ENCODE peak calls at places on chromosomes 11 and 22, in four cellular contexts. One of them, this sample, is unnamed.

GRCh38 chr11:93852242-93852641 is 1.8 kb upstream of the VSTM5 start:
- DNase-seq in fibroblast of the aortic adventitia: no peak
- DNase-seq in AG10803: no peak
- DNase-seq in SK-N-SH: no peak
- DNase-seq in this sample: no peak

GRCh38 chr22:22110548-22111266 is 128.1 kb upstream of the TOP3B start:
- DNase-seq in fibroblast of the aortic adventitia: peak
- DNase-seq in AG10803: peak
- DNase-seq in SK-N-SH: peak
- DNase-seq in this sample: peak

GRCh38 chr11:86459682-86460460 is 85.2 kb downstream of the CCDC81 start:
- DNase-seq in fibroblast of the aortic adventitia: peak
- DNase-seq in AG10803: peak
- DNase-seq in SK-N-SH: peak
- DNase-seq in this sample: peak

GRCh38 chr22:50606561-50607365 is 6.2 kb downstream of the MAPK8IP2 start:
- DNase-seq in fibroblast of the aortic adventitia: no peak
- DNase-seq in AG10803: no peak
- DNase-seq in SK-N-SH: no peak
- DNase-seq in this sample: no peak

GRCh38 chr11:7904910-7905309 is 26.2 kb downstream of the OR10A6 start:
- DNase-seq in fibroblast of the aortic adventitia: peak
- DNase-seq in AG10803: peak
- DNase-seq in SK-N-SH: no peak
- DNase-seq in this sample: peak

GRCh38 chr22:25334091-25334490 is 114.7 kb downstream of the CRYBB2 start:
- DNase-seq in fibroblast of the aortic adventitia: peak
- DNase-seq in AG10803: peak
- DNase-seq in SK-N-SH: no peak
- DNase-seq in this sample: peak

GRCh38 chr11:75272821-75273301 is 32.3 kb downstream of the TPBGL start:
- DNase-seq in fibroblast of the aortic adventitia: no peak
- DNase-seq in AG10803: no peak
- DNase-seq in SK-N-SH: no peak
- DNase-seq in this sample: no peak

GRCh38 chr11:104320956-104321355 is 157.0 kb upstream of the PDGFD start:
- DNase-seq in fibroblast of the aortic adventitia: no peak
- DNase-seq in AG10803: no peak
- DNase-seq in SK-N-SH: no peak
- DNase-seq in this sample: no peak

GRCh38 chr11:3146612-3147256 is 18.4 kb downstream of the OSBPL5 start:
- DNase-seq in fibroblast of the aortic adventitia: peak
- DNase-seq in AG10803: peak
- DNase-seq in SK-N-SH: peak
- DNase-seq in this sample: peak

GRCh38 chr22:40176921-40177737 is 596 bp upstream of the TNRC6B start:
- DNase-seq in fibroblast of the aortic adventitia: peak
- DNase-seq in AG10803: peak
- DNase-seq in SK-N-SH: no peak
- DNase-seq in this sample: peak

GRCh38 chr22:35322126-35322525 is 22.4 kb downstream of the TOM1 start:
- DNase-seq in fibroblast of the aortic adventitia: no peak
- DNase-seq in AG10803: no peak
- DNase-seq in SK-N-SH: no peak
- DNase-seq in this sample: no peak

GRCh38 chr11:27085115-27085514 is 44.5 kb downstream of the BBOX1 start:
- DNase-seq in fibroblast of the aortic adventitia: no peak
- DNase-seq in AG10803: no peak
- DNase-seq in SK-N-SH: no peak
- DNase-seq in this sample: no peak

GRCh38 chr11:107043242-107043991 is 25.1 kb upstream of the GUCY1A2 start:
- DNase-seq in fibroblast of the aortic adventitia: peak
- DNase-seq in AG10803: peak
- DNase-seq in SK-N-SH: no peak
- DNase-seq in this sample: peak

GRCh38 chr11:115194798-115195101 is 309.5 kb downstream of the CADM1 start:
- DNase-seq in fibroblast of the aortic adventitia: no peak
- DNase-seq in AG10803: peak
- DNase-seq in SK-N-SH: no peak
- DNase-seq in this sample: no peak

GRCh38 chr11:19220903-19221682 is 19.3 kb upstream of the CSRP3 start:
- DNase-seq in fibroblast of the aortic adventitia: peak
- DNase-seq in AG10803: peak
- DNase-seq in SK-N-SH: no peak
- DNase-seq in this sample: peak

GRCh38 chr22:29394931-29395581 is 6.7 kb upstream of the AP1B1 start:
- DNase-seq in fibroblast of the aortic adventitia: peak
- DNase-seq in AG10803: peak
- DNase-seq in SK-N-SH: peak
- DNase-seq in this sample: peak

GRCh38 chr22:19834599-19834998 is 20.1 kb downstream of the GNB1L start:
- DNase-seq in fibroblast of the aortic adventitia: no peak
- DNase-seq in AG10803: no peak
- DNase-seq in SK-N-SH: no peak
- DNase-seq in this sample: no peak

GRCh38 chr11:111870887-111871692 is at the start of gene ALG9:
- DNase-seq in fibroblast of the aortic adventitia: peak
- DNase-seq in AG10803: peak
- DNase-seq in SK-N-SH: peak
- DNase-seq in this sample: peak
- TF ChIP-seq CTCF in fibroblast of the aortic adventitia: peak
- TF ChIP-seq CTCF in AG10803: peak
- TF ChIP-seq CTCF in SK-N-SH: peak
- TF ChIP-seq CTCF in this sample: peak

DNA sequence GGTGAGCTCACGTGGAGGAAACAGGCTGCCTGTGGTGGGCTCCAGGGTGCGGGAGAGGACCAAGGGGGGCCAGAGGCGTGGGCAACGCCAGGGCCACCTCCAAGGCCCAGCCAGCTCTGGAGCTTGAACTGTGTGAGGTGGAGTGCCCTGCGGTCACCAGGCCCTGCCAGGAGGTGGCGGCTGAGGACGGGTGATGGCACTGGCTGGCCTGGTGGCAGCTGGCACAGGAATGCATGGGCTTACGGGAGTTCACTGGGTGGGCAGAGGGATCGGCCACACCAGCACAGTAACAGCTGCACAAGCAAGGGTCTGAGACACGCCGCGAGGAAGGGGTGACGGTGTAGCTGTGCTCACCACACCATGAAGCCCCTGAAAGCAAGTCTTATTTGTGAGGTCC is 15.8 kb downstream of the TOLLIP start:
- DNase-seq in fibroblast of the aortic adventitia: no peak
- DNase-seq in AG10803: no peak
- DNase-seq in SK-N-SH: peak
- DNase-seq in this sample: no peak
- TF ChIP-seq CTCF in fibroblast of the aortic adventitia: no peak
- TF ChIP-seq CTCF in AG10803: peak
- TF ChIP-seq CTCF in SK-N-SH: peak
- TF ChIP-seq CTCF in this sample: no peak

DNA sequence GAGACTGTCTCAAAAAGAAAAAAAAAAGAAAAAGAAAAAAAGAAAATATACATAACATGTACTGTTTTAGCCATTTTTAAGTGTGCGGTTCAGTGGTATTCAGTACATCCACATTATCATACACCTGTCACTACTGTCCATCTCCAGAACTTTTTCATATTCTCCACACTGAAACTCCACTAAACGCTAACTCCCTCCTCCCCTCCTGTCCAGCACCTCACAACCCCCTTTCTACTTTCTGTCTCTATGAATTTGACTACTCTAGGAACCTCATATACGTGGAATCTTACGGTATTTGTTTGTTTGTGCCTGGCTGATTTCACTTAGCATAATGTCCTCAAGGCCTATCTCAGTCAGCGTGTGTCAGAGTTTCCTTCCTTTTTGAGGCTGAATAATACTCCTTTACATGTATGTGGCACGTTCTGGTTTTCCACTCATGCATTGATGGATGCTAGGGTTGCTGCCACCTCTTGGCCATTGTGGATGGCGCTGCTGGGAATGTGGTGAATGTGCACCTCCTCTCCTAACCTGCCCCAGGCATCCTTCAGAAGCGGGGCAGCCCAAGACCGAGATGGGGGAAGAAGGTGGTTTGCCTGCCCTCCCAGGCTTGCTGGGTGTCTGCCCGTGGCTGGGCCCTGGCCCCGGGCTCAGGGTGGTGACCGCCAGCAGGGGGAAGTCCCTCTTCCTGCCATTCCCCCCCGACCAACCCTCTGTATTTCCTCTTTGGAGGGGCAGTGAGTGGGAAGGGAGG is 60.5 kb downstream of the BCR start:
- DNase-seq in fibroblast of the aortic adventitia: no peak
- DNase-seq in AG10803: no peak
- DNase-seq in SK-N-SH: peak
- DNase-seq in this sample: peak
- TF ChIP-seq CTCF in fibroblast of the aortic adventitia: peak
- TF ChIP-seq CTCF in AG10803: peak
- TF ChIP-seq CTCF in SK-N-SH: peak
- TF ChIP-seq CTCF in this sample: peak

GRCh38 chr11:46299425-46300067 is 22.1 kb downstream of the CREB3L1 start:
- DNase-seq in fibroblast of the aortic adventitia: no peak
- DNase-seq in AG10803: no peak
- DNase-seq in SK-N-SH: no peak
- DNase-seq in this sample: no peak
- TF ChIP-seq CTCF in fibroblast of the aortic adventitia: no peak
- TF ChIP-seq CTCF in AG10803: no peak
- TF ChIP-seq CTCF in SK-N-SH: no peak
- TF ChIP-seq CTCF in this sample: no peak

DNA sequence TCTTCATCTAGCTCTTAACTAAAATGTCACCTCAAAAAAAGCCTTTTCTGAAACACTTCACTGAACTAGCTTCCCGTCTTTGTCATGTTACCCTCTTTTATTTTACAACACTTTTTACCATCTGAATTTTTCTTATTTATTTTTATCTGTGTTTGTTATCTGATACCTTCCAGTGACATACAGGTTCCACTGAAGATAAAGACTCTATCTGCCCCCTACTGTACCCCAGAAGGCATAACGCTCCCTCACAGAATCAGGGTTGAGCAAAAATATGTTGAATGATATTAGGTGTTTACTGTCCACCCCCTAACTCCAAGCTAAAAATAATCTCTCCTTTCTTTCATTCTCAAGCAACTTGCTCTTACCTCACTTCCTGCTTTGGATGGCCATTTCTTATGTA is 654.2 kb downstream of the NELL1 start:
- DNase-seq in fibroblast of the aortic adventitia: no peak
- DNase-seq in AG10803: no peak
- DNase-seq in SK-N-SH: no peak
- DNase-seq in this sample: no peak
- TF ChIP-seq CTCF in fibroblast of the aortic adventitia: no peak
- TF ChIP-seq CTCF in AG10803: no peak
- TF ChIP-seq CTCF in SK-N-SH: no peak
- TF ChIP-seq CTCF in this sample: no peak

GRCh38 chr11:61447601-61448551 is 18.0 kb downstream of the SDHAF2 start:
- DNase-seq in fibroblast of the aortic adventitia: no peak
- DNase-seq in AG10803: no peak
- DNase-seq in SK-N-SH: no peak
- DNase-seq in this sample: no peak

GRCh38 chr11:61442616-61443015 is 12.7 kb downstream of the SDHAF2 start:
- DNase-seq in fibroblast of the aortic adventitia: no peak
- DNase-seq in AG10803: peak
- DNase-seq in SK-N-SH: no peak
- DNase-seq in this sample: peak

GRCh38 chr11:61445535-61445934 is 15.6 kb downstream of the SDHAF2 start:
- DNase-seq in fibroblast of the aortic adventitia: no peak
- DNase-seq in AG10803: no peak
- DNase-seq in SK-N-SH: no peak
- DNase-seq in this sample: no peak

GRCh38 chr11:61448552-61448927 is 18.6 kb downstream of the SDHAF2 start:
- DNase-seq in fibroblast of the aortic adventitia: no peak
- DNase-seq in AG10803: no peak
- DNase-seq in SK-N-SH: no peak
- DNase-seq in this sample: no peak

GRCh38 chr11:61446211-61446651 is 16.3 kb downstream of the SDHAF2 start:
- DNase-seq in fibroblast of the aortic adventitia: peak
- DNase-seq in AG10803: peak
- DNase-seq in SK-N-SH: peak
- DNase-seq in this sample: peak
- TF ChIP-seq CTCF in fibroblast of the aortic adventitia: peak
- TF ChIP-seq CTCF in AG10803: peak
- TF ChIP-seq CTCF in SK-N-SH: peak
- TF ChIP-seq CTCF in this sample: peak

DNA sequence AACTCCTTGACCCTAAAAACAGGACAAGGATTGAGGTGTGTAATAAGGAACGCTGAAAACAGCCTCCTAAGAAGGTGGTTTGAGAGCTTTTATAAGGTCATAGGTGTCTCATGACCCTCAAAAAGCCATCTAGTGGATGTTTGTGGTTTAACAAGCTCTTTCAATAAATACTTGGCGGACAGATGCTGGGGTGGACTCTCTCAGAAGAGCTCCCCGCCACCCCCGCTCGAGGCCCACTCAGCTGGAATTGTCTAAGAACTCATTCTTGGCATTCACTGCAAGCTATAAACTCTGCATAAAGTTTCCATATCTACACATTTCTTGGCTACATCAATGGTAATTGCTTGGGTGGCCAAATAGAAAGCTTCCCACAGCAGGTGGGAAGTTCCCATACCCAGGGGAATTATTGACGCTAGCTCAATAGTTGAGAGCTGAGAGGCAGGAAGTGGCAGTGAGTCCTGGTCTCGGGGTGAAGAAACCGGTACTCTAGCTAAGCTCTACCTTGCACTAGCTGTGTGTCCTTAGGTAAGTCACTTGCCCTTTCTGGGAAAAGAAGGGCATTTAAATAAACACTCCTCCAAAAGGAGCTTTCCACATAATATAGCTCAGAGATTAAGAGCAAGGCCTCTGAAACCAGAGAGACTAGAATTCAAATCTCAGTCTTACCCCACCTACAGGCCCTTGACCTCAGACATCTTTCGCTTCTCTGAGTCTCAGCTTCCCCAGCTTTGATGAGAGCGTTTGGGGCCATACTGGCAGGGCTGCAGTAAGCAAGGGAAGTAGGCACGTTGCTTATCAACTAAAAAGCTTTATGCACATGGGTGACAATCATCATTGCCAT is 6.4 kb downstream of the MS4A15 start:
- DNase-seq in fibroblast of the aortic adventitia: no peak
- DNase-seq in AG10803: no peak
- DNase-seq in SK-N-SH: no peak
- DNase-seq in this sample: no peak
- TF ChIP-seq CTCF in fibroblast of the aortic adventitia: peak
- TF ChIP-seq CTCF in AG10803: peak
- TF ChIP-seq CTCF in SK-N-SH: peak
- TF ChIP-seq CTCF in this sample: peak

This sample was measured in fibroblast of pulmonary artery.